ENCODE peak calls at places on chromosome 3, in six cellular contexts. L is cardiac fibroblast, E is dorsolateral prefrontal cortex, N is endothelial cell, W is A549, I is psoas muscle. T is an unnamed sample.

GRCh38 chr3:16873872-16874271 is 10.9 kb upstream of the PLCL2 start:
- DNase-seq in N (no peak), E (no peak), L (no peak), I (no peak), W (no peak), T (no peak)

GRCh38 chr3:122893282-122893681 is 98.4 kb downstream of the SLC49A4 start:
- DNase-seq in W (no peak), N (no peak), E (no peak), L (peak), I (no peak), T (no peak)

GRCh38 chr3:71153753-71154152 is 429.8 kb downstream of the FOXP1 start:
- DNase-seq in E (no peak), N (no peak), W (no peak), I (no peak), L (no peak), T (no peak)

GRCh38 chr3:99176169-99176964 is 274.9 kb upstream of the DCBLD2 start:
- DNase-seq in W (no peak), I (no peak), L (no peak), N (no peak), E (no peak), T (no peak)

GRCh38 chr3:107683447-107683846 is 160.7 kb downstream of the BBX start:
- DNase-seq in I (no peak), N (no peak), W (no peak), E (no peak), L (peak), T (no peak)

GRCh38 chr3:129855454-129856419 is 37.8 kb downstream of the TMCC1 start:
- DNase-seq in I (no peak), W (peak), L (peak), N (no peak), E (no peak), T (no peak)

GRCh38 chr3:183437696-183438564 is 9.5 kb upstream of the MCF2L2 start:
- DNase-seq in W (no peak), I (no peak), N (no peak), L (no peak), E (no peak), T (no peak)

GRCh38 chr3:51997935-51998596 is 2.4 kb upstream of the RPL29 start:
- DNase-seq in W (no peak), E (no peak), L (no peak), I (no peak), N (no peak), T (no peak)

GRCh38 chr3:62659660-62660059 is 215.6 kb downstream of the CADPS start:
- DNase-seq in W (no peak), E (no peak), L (no peak), I (no peak), N (no peak), T (no peak)

GRCh38 chr3:28022916-28023315 is 218.5 kb upstream of the CMC1 start:
- DNase-seq in N (no peak), W (no peak), L (no peak), E (no peak), I (no peak), T (no peak)

GRCh38 chr3:138438896-138439295 is 4.5 kb downstream of the ESYT3 start:
- DNase-seq in W (no peak), N (no peak), L (no peak), I (no peak), E (no peak), T (no peak)

GRCh38 chr3:16639806-16640205 is 34.6 kb upstream of the DAZL start:
- DNase-seq in I (no peak), W (no peak), L (no peak), E (no peak), N (no peak), T (no peak)

GRCh38 chr3:52226229-52226817 is 878 bp upstream of the TLR9 start:
- DNase-seq in I (no peak), L (no peak), E (no peak), W (no peak), N (no peak), T (no peak)

GRCh38 chr3:9902372-9903237 is at the start of gene IL17RE:
- DNase-seq in I (no peak), L (no peak), W (no peak), N (no peak), E (no peak), T (no peak)

GRCh38 chr3:128122013-128122412 is 1.6 kb downstream of the RUVBL1 start:
- DNase-seq in E (no peak), W (no peak), L (no peak), N (no peak), I (no peak), T (no peak)

GRCh38 chr3:46465196-46465520 is 453 bp upstream of the LTF start:
- DNase-seq in I (no peak), E (no peak), L (no peak), N (no peak), W (no peak), T (no peak)

GRCh38 chr3:38528457-38528856 is 32.3 kb downstream of the EXOG start:
- DNase-seq in N (no peak), E (no peak), W (no peak), L (no peak), I (no peak), T (no peak)

GRCh38 chr3:46664971-46665762 is 28.3 kb downstream of the ALS2CL start:
- DNase-seq in E (peak), W (no peak), I (no peak), L (no peak), N (no peak), T (no peak)

GRCh38 chr3:11136116-11136515 is 18.2 kb upstream of the HRH1 start:
- DNase-seq in W (no peak), E (no peak), L (peak), I (no peak), N (no peak), T (no peak)

GRCh38 chr3:46423588-46423987 is 16.5 kb downstream of the CCRL2 start:
- DNase-seq in I (no peak), L (peak), E (peak), W (no peak), N (no peak), T (no peak)

GRCh38 chr3:8736436-8736835 is 2.8 kb downstream of the CAV3 start:
- DNase-seq in N (no peak), I (peak), E (no peak), W (no peak), L (no peak), T (no peak)

GRCh38 chr3:196335004-196335403 is 3.2 kb downstream of the TM4SF19 start:
- DNase-seq in L (no peak), W (no peak), I (no peak), E (no peak), N (no peak), T (no peak)

GRCh38 chr3:127525373-127525772 is 65.2 kb downstream of the TPRA1 start:
- DNase-seq in I (no peak), E (peak), W (peak), L (peak), N (no peak), T (no peak)

GRCh38 chr3:69642606-69643005 is 96.7 kb upstream of the MITF start:
- DNase-seq in N (no peak), L (no peak), W (no peak), E (no peak), I (no peak), T (no peak)

GRCh38 chr3:107082527-107082926 is 294.7 kb upstream of the CCDC54 start:
- DNase-seq in I (no peak), N (no peak), L (peak), E (no peak), W (no peak), T (no peak)

GRCh38 chr3:178568152-178568753 is 32.0 kb downstream of the KCNMB2 start:
- DNase-seq in E (no peak), N (no peak), W (no peak), I (no peak), L (no peak), T (no peak)

GRCh38 chr3:99128740-99129505 is 227.4 kb upstream of the DCBLD2 start:
- DNase-seq in I (no peak), N (no peak), E (no peak), L (peak), W (no peak), T (no peak)

GRCh38 chr3:76685858-76686257 is 354.0 kb upstream of the ROBO2 start:
- DNase-seq in E (no peak), W (no peak), I (no peak), L (no peak), N (no peak), T (no peak)

GRCh38 chr3:15287565-15288330 is 44.6 kb downstream of the SH3BP5 start:
- DNase-seq in L (peak), N (no peak), E (peak), W (no peak), I (peak), T (no peak)

GRCh38 chr3:124529826-124530571 is 200.3 kb upstream of the UMPS start:
- DNase-seq in W (no peak), N (no peak), L (no peak), I (no peak), E (peak), T (no peak)

DNA sequence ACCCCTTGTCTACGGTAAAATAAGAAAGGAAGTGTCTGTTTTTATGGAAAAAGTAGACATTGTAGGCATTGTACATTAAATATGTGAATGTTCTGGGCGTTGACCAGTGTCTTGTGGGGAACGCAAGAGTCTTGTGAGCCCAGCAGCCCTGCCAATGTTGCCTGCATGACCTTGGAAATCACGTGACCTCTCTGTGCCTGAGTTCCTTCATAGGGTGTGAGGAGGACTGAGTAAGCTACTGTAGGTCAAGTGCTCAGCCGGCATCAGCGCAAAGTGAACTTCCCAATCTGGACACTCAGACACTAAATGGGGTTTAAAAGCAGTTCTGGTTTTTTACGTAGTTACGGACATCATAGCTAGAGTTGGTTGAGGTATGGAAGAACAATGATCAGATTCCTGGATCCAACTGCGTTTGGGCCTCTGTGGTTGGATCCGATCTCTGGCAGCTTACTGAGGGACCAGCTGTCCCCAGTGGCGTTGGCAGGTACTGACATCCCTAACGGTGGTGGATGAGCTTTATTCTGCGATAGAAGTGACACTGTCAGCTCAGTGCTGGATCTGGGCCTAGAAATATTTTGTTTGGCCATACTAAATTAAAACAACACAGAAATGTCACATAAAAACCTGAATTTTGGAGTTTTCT is 63.8 kb downstream of the SPSB4 start:
- DNase-seq in E (no peak), I (no peak), W (peak), N (peak), L (no peak), T (no peak)
- TF ChIP-seq CTCF in E (no peak), I (peak), W (no peak), N (peak), L (peak), T (peak)

GRCh38 chr3:119524931-119525662 is 26.8 kb downstream of the TIMMDC1 start:
- DNase-seq in L (peak), W (no peak), I (no peak), E (no peak), N (no peak), T (no peak)
- TF ChIP-seq CTCF in L (peak), W (peak), I (peak), E (peak), N (no peak), T (no peak)

GRCh38 chr3:31106204-31106603 is 211.7 kb upstream of the GADL1 start:
- DNase-seq in W (no peak), I (peak), L (peak), E (no peak), N (no peak), T (no peak)
- TF ChIP-seq CTCF in W (no peak), I (no peak), L (no peak), E (no peak), N (no peak), T (no peak)

GRCh38 chr3:156030735-156031134 is 89.6 kb upstream of the KCNAB1 start:
- DNase-seq in N (no peak), L (no peak), W (no peak), I (no peak), E (no peak), T (no peak)

GRCh38 chr3:156035158-156035557 is 85.2 kb upstream of the KCNAB1 start:
- DNase-seq in L (no peak), N (no peak), I (no peak), W (no peak), E (no peak), T (no peak)

GRCh38 chr3:156036258-156037053 is 83.9 kb upstream of the KCNAB1 start:
- DNase-seq in I (no peak), W (no peak), N (no peak), E (no peak), L (no peak), T (no peak)

GRCh38 chr3:156037356-156037755 is 83.0 kb upstream of the KCNAB1 start:
- DNase-seq in W (no peak), L (no peak), N (no peak), I (no peak), E (peak), T (no peak)

DNA sequence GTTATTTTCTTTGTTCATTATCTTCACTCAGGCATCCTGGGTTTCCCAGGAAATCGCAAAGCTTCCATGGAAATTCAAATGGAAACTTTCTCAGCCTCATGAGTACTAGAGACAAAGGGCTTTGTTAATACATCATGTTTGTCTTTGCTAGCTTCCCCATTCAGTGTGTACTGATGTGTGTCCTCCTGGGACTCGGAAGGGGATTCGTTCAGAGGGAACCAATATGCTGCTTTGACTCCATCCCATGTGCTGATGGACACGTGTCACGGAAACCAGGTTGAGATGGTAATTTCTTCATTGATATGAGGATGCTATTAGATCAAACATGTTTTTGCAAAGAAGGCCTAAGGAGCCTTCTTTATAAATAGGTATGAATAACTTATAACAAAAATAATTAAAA is 87.0 kb upstream of the KCNAB1 start:
- DNase-seq in E (no peak), N (no peak), L (no peak), W (no peak), I (no peak), T (no peak)
- TF ChIP-seq CTCF in E (no peak), N (no peak), L (no peak), W (no peak), I (no peak), T (no peak)

DNA sequence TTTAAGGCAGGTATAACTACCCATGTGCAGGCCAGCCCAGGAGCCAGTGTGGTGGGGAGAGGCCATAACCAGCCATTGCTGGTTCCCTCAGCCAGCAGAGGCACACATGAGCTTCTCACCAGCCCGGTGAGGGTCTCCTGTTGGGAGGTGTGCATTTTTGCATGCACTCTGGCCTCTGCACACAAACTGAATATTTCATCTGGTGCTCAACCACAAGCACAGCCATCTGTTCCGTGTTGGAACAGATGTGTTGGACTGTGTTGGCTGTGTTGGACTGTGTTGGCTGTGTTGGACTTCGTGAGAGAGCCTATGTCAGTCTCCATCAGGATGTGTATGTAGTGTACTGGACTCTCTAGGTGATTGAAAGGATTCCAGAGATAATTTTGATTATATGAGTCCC is 67.2 kb downstream of the RPL39L start:
- DNase-seq in L (no peak), W (no peak), N (no peak), E (no peak), I (no peak), T (no peak)
- TF ChIP-seq CTCF in L (no peak), W (no peak), N (no peak), E (no peak), I (no peak), T (no peak)

GRCh38 chr3:43009547-43009946 is 30.4 kb downstream of the GASK1A start:
- DNase-seq in E (no peak), N (no peak), L (no peak), W (no peak), I (no peak), T (no peak)
- TF ChIP-seq CTCF in E (no peak), N (no peak), L (no peak), W (no peak), I (no peak), T (no peak)

GRCh38 chr3:50222169-50222528 is 13.9 kb upstream of the GNAI2 start:
- DNase-seq in E (no peak), I (no peak), N (no peak), L (no peak), W (no peak), T (no peak)

GRCh38 chr3:50219285-50219684 is 14.2 kb downstream of the SLC38A3 start:
- DNase-seq in I (no peak), L (no peak), N (no peak), W (no peak), E (no peak), T (no peak)

GRCh38 chr3:50220109-50220508 is 15.0 kb downstream of the SLC38A3 start:
- DNase-seq in E (no peak), I (no peak), W (no peak), L (no peak), N (no peak), T (no peak)

GRCh38 chr3:50221051-50221412 is 15.0 kb upstream of the GNAI2 start:
- DNase-seq in L (no peak), N (no peak), W (no peak), I (no peak), E (no peak), T (no peak)

GRCh38 chr3:50221413-50222168 is 14.4 kb upstream of the GNAI2 start:
- DNase-seq in W (no peak), L (no peak), E (no peak), N (peak), I (no peak), T (no peak)
- TF ChIP-seq CTCF in W (no peak), L (no peak), E (peak), N (no peak), I (no peak), T (no peak)

GRCh38 chr3:134630506-134630905 is 20.3 kb downstream of the KY start:
- DNase-seq in W (no peak), N (no peak), I (no peak), L (peak), E (no peak), T (no peak)
- TF ChIP-seq CTCF in W (no peak), N (no peak), I (peak), L (peak), E (no peak), T (no peak)